ENCODE peak calls at places on chromosomes 2 and 18, in six cellular contexts. M, O, Q, V, G and I are unnamed samples.

GRCh38 chr2:9423922-9424272 is 443 bp downstream of the CPSF3 start:
- DNase-seq in Q (no peak), O (no peak), V (peak), M (no peak), G (no peak), I (no peak)

GRCh38 chr2:164538250-164538866 is 82.9 kb downstream of the GRB14 start:
- DNase-seq in Q (no peak), G (no peak), O (no peak), V (peak), M (peak), I (no peak)

GRCh38 chr18:35174093-35174731 is 66.6 kb upstream of the ZNF397 start:
- DNase-seq in O (no peak), M (no peak), G (no peak), Q (peak), V (no peak), I (peak)

GRCh38 chr2:240596491-240596931 is 10.0 kb downstream of the CAPN10 start:
- DNase-seq in O (no peak), V (no peak), G (no peak), Q (no peak), M (no peak), I (no peak)

GRCh38 chr2:168713325-168713724 is 89.1 kb upstream of the NOSTRIN start:
- DNase-seq in G (no peak), M (no peak), O (no peak), Q (no peak), V (no peak), I (no peak)

GRCh38 chr18:54558609-54559585 is 32.1 kb upstream of the DYNAP start:
- DNase-seq in G (no peak), V (peak), Q (peak), M (no peak), O (no peak), I (peak)

GRCh38 chr18:22021701-22022100 is 147.7 kb upstream of the GATA6 start:
- DNase-seq in Q (no peak), M (no peak), V (peak), O (no peak), G (no peak), I (no peak)

GRCh38 chr2:215942194-215942593 is 71.2 kb downstream of the MREG start:
- DNase-seq in V (no peak), M (no peak), Q (no peak), O (no peak), G (peak), I (no peak)

GRCh38 chr18:24985616-24986015 is 366.4 kb downstream of the ZNF521 start:
- DNase-seq in V (no peak), G (no peak), O (no peak), Q (no peak), M (no peak), I (no peak)

DNA sequence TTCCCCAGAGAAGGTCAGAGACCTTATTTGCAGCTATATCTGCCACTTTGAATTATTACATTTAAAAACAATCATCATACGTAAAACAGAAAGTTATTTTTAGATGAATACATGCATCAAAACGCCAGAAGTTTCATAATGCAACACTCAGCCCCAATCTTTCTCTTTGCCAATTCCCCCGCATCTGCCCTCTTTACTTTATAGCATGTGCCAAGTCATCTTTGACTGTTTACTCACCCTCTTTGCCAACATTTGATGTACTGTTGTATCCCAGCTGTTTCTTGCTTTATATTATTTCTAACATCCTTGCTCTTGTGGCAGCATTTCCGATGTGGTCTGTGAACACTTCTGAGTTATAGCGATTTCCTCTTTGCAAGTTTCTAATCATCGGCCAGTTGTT is 86.2 kb downstream of the CRIM1 start:
- DNase-seq in O (no peak), M (no peak), G (no peak), V (no peak), Q (no peak), I (no peak)
- TF ChIP-seq ATF3 in O (no peak), M (no peak), G (no peak), V (no peak), Q (no peak), I (no peak)

GRCh38 chr18:58452392-58453166 is 176.3 kb downstream of the ALPK2 start:
- DNase-seq in Q (no peak), O (no peak), V (no peak), G (no peak), M (no peak), I (no peak)

GRCh38 chr18:58454406-58455061 is 174.4 kb downstream of the ALPK2 start:
- DNase-seq in M (no peak), O (no peak), V (no peak), G (no peak), Q (no peak), I (no peak)

GRCh38 chr18:58455318-58455950 is 173.5 kb downstream of the ALPK2 start:
- DNase-seq in O (no peak), M (no peak), V (no peak), Q (peak), G (no peak), I (no peak)

GRCh38 chr18:58453167-58453804 is 175.6 kb downstream of the ALPK2 start:
- DNase-seq in V (no peak), Q (no peak), O (no peak), M (no peak), G (no peak), I (no peak)

DNA sequence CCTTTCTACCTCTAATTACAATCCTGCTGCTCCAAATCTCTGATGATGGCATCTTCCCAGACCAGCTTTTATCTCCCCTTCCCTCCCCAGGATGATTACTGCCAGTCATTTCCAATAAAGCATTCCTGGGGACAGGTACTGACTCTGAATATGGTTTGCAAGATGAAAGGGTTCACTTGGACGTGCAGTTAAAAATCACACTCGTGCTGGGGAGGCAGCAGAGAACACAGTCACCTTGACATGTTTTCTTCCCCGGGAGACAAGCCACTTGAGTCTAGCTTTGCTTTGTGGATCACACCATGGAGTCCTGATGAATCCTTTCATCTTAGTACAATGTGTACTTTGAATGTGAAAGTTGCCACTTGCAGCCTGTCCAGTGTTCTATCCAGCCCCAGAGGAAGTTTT is 175.0 kb downstream of the ALPK2 start:
- DNase-seq in G (no peak), V (no peak), Q (no peak), M (no peak), O (no peak), I (no peak)
- TF ChIP-seq ATF3 in G (no peak), V (no peak), Q (no peak), M (no peak), O (no peak), I (no peak)

DNA sequence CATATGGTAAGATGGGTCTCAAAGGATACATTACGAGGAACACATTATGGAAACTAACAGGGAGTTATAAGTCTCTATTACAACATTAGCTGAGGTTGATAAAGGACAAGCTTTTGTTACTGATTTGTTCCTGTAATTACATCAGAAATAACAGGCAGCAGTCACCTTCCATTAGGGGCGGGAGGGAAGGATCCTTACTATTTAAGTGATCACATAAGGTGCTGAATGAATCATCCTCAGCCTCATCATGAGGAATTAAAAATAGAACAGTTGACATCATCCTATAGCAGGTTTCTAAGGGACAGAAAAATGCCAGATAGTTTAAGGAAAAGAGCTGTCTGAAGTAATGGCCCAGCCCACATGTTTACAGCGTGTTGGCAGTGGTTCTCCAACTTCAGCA is 86.9 kb upstream of the MGAT5 start:
- DNase-seq in G (no peak), V (no peak), O (no peak), M (peak), Q (no peak), I (no peak)
- TF ChIP-seq ATF3 in G (no peak), V (no peak), O (no peak), M (no peak), Q (no peak), I (no peak)

DNA sequence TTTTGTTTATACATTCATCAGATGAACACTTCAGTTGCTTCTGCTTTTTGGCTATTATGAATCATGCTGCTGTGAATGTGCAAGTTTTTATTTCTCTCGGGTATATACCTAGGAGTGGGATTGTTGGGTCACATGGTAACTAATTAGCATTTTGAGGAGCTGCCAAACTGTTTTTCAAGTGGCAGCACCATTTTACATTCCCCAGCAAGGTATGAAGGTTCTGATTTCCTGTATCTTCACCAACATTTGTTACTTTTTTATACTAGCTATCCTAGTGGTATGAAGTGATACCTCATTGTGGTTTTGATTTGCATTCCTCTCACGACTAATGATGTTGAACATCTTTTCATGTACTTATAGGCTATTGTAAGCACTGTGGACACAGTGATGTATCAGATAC is 53.9 kb downstream of the DYNC1I2 start:
- DNase-seq in M (no peak), V (no peak), Q (peak), G (no peak), O (no peak), I (no peak)
- TF ChIP-seq ATF3 in M (no peak), V (no peak), Q (no peak), G (no peak), O (no peak), I (no peak)

DNA sequence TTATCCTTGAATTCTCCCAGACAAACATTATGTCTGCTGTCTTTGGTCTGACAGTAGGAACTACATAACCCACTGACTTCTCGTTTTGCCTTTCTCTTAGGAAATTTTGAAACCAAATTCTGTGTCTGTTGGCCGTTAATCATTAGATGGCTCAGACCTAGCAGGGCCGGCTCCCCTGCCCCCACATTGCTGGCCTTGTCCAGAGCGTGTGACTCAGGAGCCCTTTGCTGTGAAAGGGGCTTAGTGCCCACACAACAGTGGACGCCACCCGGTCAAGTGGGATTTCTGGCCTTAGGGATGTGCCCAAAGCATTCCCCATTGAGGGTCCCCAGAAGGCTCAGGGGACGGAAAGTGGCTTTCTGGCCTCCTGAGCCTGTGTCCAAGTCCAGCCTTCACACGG is 137.5 kb downstream of the CTIF start:
- DNase-seq in G (no peak), O (no peak), V (no peak), Q (no peak), M (no peak), I (no peak)
- TF ChIP-seq ATF3 in G (no peak), O (no peak), V (no peak), Q (no peak), M (no peak), I (no peak)